ENCODE peak calls at places on chromosomes 16 and 17, in nine cellular contexts. T is breast epithelium; V is lower lobe of right lung; Q is PC-9; R is naive thymus-derived CD4-positive, alpha-beta T cell; M is heart right ventricle; A is CD8-positive, alpha-beta T cell; E is colonic mucosa; N is right lobe of liver. F is an unnamed sample.

GRCh38 chr17:71412803-71413202 is 708.0 kb upstream of the SOX9 start:
- DNase-seq in E (no peak), N (no peak), Q (peak; percentile 93), R (no peak), V (no peak), M (no peak), A (no peak), T (no peak), F (no peak)

GRCh38 chr17:63550816-63551639 is 751 bp downstream of the DCAF7 start:
- DNase-seq in Q (no peak), M (no peak), N (no peak), A (peak; percentile 20), V (no peak), E (peak; percentile 49), T (peak; percentile 18), R (no peak), F (no peak)

GRCh38 chr17:2025622-2026309 is 632 bp upstream of the RTN4RL1 start:
- DNase-seq in V (peak; percentile 78), T (peak; percentile 52), Q (peak; percentile 40), N (peak; percentile 82), M (peak; percentile 78), R (no peak), A (peak; percentile 34), E (peak; percentile 76), F (no peak)

GRCh38 chr16:25165284-25165683 is 51.5 kb upstream of the AQP8 start:
- DNase-seq in T (no peak), V (no peak), Q (no peak), R (no peak), E (no peak), A (no peak), N (no peak), M (no peak), F (no peak)

GRCh38 chr16:57699899-57700298 is 5.3 kb downstream of the DRC7 start:
- DNase-seq in A (no peak), T (no peak), E (no peak), N (no peak), M (no peak), V (no peak), R (no peak), Q (no peak), F (no peak)

GRCh38 chr16:88705076-88705684 is 1.0 kb downstream of the RNF166 start:
- DNase-seq in M (no peak), Q (no peak), V (peak; percentile 69), E (no peak), T (no peak), R (no peak), N (no peak), A (peak; percentile 49), F (no peak)

GRCh38 chr17:28743243-28744103 is at the start of gene TRAF4:
- DNase-seq in M (peak; percentile 79), E (peak; percentile 85), R (peak; percentile 76), N (peak; percentile 83), A (peak; percentile 73), V (peak; percentile 89), Q (peak; percentile 94), T (peak; percentile 77), F (no peak)

GRCh38 chr17:17216776-17217175 is 10.6 kb upstream of the PLD6 start:
- DNase-seq in M (no peak), N (no peak), Q (no peak), A (no peak), R (no peak), T (no peak), V (no peak), E (no peak), F (no peak)

GRCh38 chr16:10266809-10267208 is 84.6 kb upstream of the GRIN2A start:
- DNase-seq in R (no peak), M (no peak), A (no peak), E (no peak), N (no peak), V (no peak), Q (no peak), T (no peak), F (no peak)

GRCh38 chr17:1644493-1645206 is 882 bp downstream of the SCARF1 start:
- DNase-seq in M (no peak), E (no peak), Q (no peak), V (no peak), A (no peak), T (no peak), N (no peak), R (no peak), F (no peak)

GRCh38 chr16:54066451-54067056 is 220.0 kb downstream of the IRX3 start:
- DNase-seq in A (no peak), M (peak; percentile 22), V (no peak), T (peak; percentile 63), N (no peak), R (no peak), E (no peak), Q (peak; percentile 47), F (no peak)

GRCh38 chr17:3594056-3594810 is 15.0 kb downstream of the TRPV1 start:
- DNase-seq in T (no peak), A (no peak), V (no peak), Q (no peak), N (no peak), R (no peak), E (no peak), M (peak; percentile 39), F (no peak)

GRCh38 chr16:24409045-24409444 is 130.3 kb upstream of the RBBP6 start:
- DNase-seq in A (no peak), T (no peak), R (no peak), N (no peak), V (no peak), M (no peak), Q (no peak), E (no peak), F (no peak)

DNA sequence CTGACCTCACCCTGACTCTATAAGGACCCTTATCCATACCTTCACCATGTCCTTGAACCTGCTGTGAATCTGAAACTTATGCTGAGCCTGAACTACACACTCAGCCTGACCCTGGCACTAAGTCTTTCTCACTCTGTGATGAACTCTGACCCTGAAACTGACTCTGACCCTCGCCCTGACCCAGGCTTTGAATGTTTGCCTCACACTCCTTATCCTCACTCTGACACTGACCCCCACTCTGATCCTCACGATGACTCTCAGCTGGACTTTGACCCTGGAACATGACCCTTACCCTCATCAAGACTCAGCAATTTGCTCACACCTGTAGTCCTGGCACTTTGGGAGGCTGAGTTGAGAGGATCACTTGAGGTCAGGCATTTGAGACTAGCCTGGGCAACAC is 4.4 kb downstream of the AHSP start:
- DNase-seq in E (no peak), N (no peak), R (no peak), A (no peak), M (no peak), Q (no peak), T (no peak), V (no peak), F (no peak)
- H3K27ac ChIP-seq in E (no peak overlapping the region), N (no peak overlapping the region), R (no peak overlapping the region), A (no peak overlapping the region), M (no peak overlapping the region), Q (no peak overlapping the region), T (no peak overlapping the region), V (no peak overlapping the region), F (no peak overlapping the region)

GRCh38 chr16:627458-628239 is 3.1 kb upstream of the WFIKKN1 start:
- DNase-seq in V (peak; percentile 88), N (peak; percentile 82), R (no peak), M (no peak), A (no peak), E (peak; percentile 37), T (no peak), Q (no peak), F (no peak)
- H3K4me1 ChIP-seq in V (peaks cover 45% of the 10 kb centered on the region), N (peaks cover 39% of the 10 kb centered on the region), R (no peaks in the 10 kb centered on the region), M (peaks cover 28% of the 10 kb centered on the region), A (no peaks in the 10 kb centered on the region), E (peaks cover 6% of the 10 kb centered on the region), T (peaks cover 8% of the 10 kb centered on the region), Q (peaks cover 24% of the 10 kb centered on the region), F (no peaks in the 10 kb centered on the region)

GRCh38 chr17:40067710-40068109 is 4.9 kb downstream of the THRA start:
- DNase-seq in N (no peak), A (no peak), M (no peak), E (no peak), R (no peak), T (no peak), V (no peak), Q (no peak), F (no peak)
- H3K27ac ChIP-seq in N (no peak overlapping the region), A (peak overlapping the region; percentile 18), M (peak overlapping the region; percentile 94), E (peak overlapping the region; percentile 91), R (peak overlapping the region; percentile 75), T (peak overlapping the region; percentile 96), V (peak overlapping the region; percentile 70), Q (no peak overlapping the region), F (peak overlapping the region; percentile 74)

DNA sequence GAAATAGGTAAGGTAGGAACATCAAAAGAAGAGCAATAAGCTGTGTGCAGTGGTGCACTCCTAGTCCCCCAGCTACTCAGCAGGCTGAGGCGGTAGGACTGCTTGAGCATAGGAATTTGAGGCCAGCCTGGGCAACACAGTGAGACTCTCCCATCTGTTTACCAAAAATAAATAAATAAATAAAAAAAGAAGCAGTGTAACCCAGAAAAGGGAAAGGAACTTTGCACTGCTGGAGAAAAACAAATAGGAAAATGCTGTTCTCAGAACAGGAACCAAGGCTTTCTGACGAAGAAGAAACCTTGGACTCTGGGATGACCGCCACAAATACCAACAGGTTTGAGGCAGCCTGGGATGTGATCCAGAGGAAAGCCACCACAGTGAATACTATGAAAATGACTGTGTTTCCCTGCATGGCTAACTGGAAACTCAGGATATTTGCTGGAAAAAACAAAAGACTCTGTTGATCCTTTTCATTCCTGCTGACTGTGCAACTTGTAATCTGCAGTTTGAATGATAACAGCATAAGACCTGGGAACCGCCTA is 41.2 kb downstream of the TTC19 start:
- DNase-seq in N (peak; percentile 72), Q (no peak), R (no peak), A (no peak), E (peak; percentile 31), T (peak; percentile 32), M (no peak), V (no peak), F (no peak)
- H3K4me1 ChIP-seq in N (peaks cover 36% of the 10 kb centered on the region), Q (no peaks in the 10 kb centered on the region), R (no peaks in the 10 kb centered on the region), A (no peaks in the 10 kb centered on the region), E (no peaks in the 10 kb centered on the region), T (no peaks in the 10 kb centered on the region), M (no peaks in the 10 kb centered on the region), V (no peaks in the 10 kb centered on the region), F (no peaks in the 10 kb centered on the region)

GRCh38 chr17:60675997-60676396 is 1.7 kb upstream of the BCAS3 start:
- DNase-seq in Q (no peak), E (no peak), N (no peak), A (no peak), R (no peak), T (no peak), M (no peak), V (no peak), F (no peak)

GRCh38 chr17:60678118-60678444 is 430 bp downstream of the BCAS3 start:
- DNase-seq in E (no peak), A (no peak), V (no peak), T (no peak), R (no peak), N (no peak), Q (no peak), M (no peak), F (no peak)

GRCh38 chr17:60677308-60678117 is at the start of gene BCAS3:
- DNase-seq in T (peak; percentile 99), R (peak; percentile 93), A (peak; percentile 97), V (peak; percentile 98), E (peak; percentile 98), Q (peak; percentile 99), N (peak; percentile 99), M (peak; percentile 96), F (peak; percentile 95)

GRCh38 chr17:60679287-60679686 is 1.6 kb downstream of the BCAS3 start:
- DNase-seq in M (no peak), T (no peak), A (no peak), R (no peak), Q (no peak), E (no peak), N (no peak), V (no peak), F (no peak)

GRCh38 chr17:60676758-60677307 is 818 bp upstream of the BCAS3 start:
- DNase-seq in N (no peak), T (no peak), E (no peak), Q (no peak), V (no peak), M (no peak), R (no peak), A (no peak), F (no peak)
- H3K27ac ChIP-seq in N (peak overlapping the region; percentile 81), T (peak overlapping the region; percentile 85), E (peak overlapping the region; percentile 73), Q (peak overlapping the region; percentile 7), V (peak overlapping the region; percentile 82), M (peak overlapping the region; percentile 80), R (peak overlapping the region; percentile 84), A (peak overlapping the region; percentile 58), F (peak overlapping the region; percentile 76)